ENCODE peak calls at places on chromosomes 12 and 14, in ten cellular contexts. J is ascending aorta, I is natural killer cell, S is hepatocyte, T is breast epithelium, Z is AG09319, X is putamen, D is spleen, V is psoas muscle, A is EL. F is an unnamed sample.
A peak's percentile ranks its signal among the peaks of the same experiment; 100 is the strongest.

GRCh38 chr12:43336962-43337555 is 214.9 kb downstream of the ADAMTS20 start:
- DNase-seq in J (no peak), I (no peak), S (peak; percentile 21), T (no peak), Z (no peak), X (peak; percentile 5), D (no peak), V (no peak), A (peak; percentile 50), F (peak; percentile 7)

GRCh38 chr12:70756791-70757190 is 119.6 kb upstream of the PTPRB start:
- DNase-seq in J (no peak), I (no peak), S (no peak), T (no peak), Z (no peak), X (peak; percentile 19), D (no peak), V (no peak), A (no peak), F (peak; percentile 51)

GRCh38 chr14:25246751-25247150 is 196.8 kb upstream of the STXBP6 start:
- DNase-seq in J (no peak), I (no peak), S (no peak), T (no peak), Z (no peak), X (no peak), D (no peak), V (no peak), A (no peak), F (no peak)

GRCh38 chr12:69580074-69580473 is 5.2 kb upstream of the CCT2 start:
- DNase-seq in J (no peak), I (no peak), S (no peak), T (no peak), Z (no peak), X (no peak), D (no peak), V (no peak), A (no peak), F (no peak)

GRCh38 chr14:21025374-21026151 is 702 bp upstream of the NDRG2 start:
- DNase-seq in J (peak; percentile 81), I (peak; percentile 23), S (peak; percentile 54), T (peak; percentile 63), Z (no peak), X (peak; percentile 92), D (peak; percentile 83), V (peak; percentile 95), A (no peak), F (no peak)

GRCh38 chr14:34258318-34258717 is 203.7 kb downstream of the SPTSSA start:
- DNase-seq in J (no peak), I (no peak), S (peak; percentile 59), T (no peak), Z (no peak), X (no peak), D (no peak), V (no peak), A (no peak), F (no peak)

GRCh38 chr14:69803753-69804152 is 6.7 kb upstream of the SLC10A1 start:
- DNase-seq in J (no peak), I (no peak), S (no peak), T (no peak), Z (no peak), X (no peak), D (no peak), V (no peak), A (no peak), F (no peak)

GRCh38 chr12:49885663-49886461 is 17.8 kb downstream of the FAIM2 start:
- DNase-seq in J (no peak), I (no peak), S (no peak), T (no peak), Z (no peak), X (no peak), D (no peak), V (peak; percentile 12), A (no peak), F (no peak)

GRCh38 chr14:64806862-64807495 is 72.7 kb downstream of the SPTB start:
- DNase-seq in J (no peak), I (no peak), S (no peak), T (no peak), Z (no peak), X (no peak), D (no peak), V (no peak), A (peak; percentile 26), F (no peak)

GRCh38 chr14:54909763-54910162 is 7.1 kb upstream of the GCH1 start:
- DNase-seq in J (no peak), I (no peak), S (no peak), T (no peak), Z (no peak), X (no peak), D (no peak), V (no peak), A (no peak), F (no peak)

GRCh38 chr12:38903596-38903995 is 1.8 kb downstream of the CPNE8 start:
- DNase-seq in J (no peak), I (no peak), S (no peak), T (no peak), Z (no peak), X (no peak), D (no peak), V (no peak), A (no peak), F (no peak)

GRCh38 chr12:10801727-10802126 is 700 bp downstream of the TAS2R7 start:
- DNase-seq in J (no peak), I (no peak), S (no peak), T (no peak), Z (no peak), X (no peak), D (no peak), V (no peak), A (no peak), F (no peak)

GRCh38 chr12:31558521-31558920 is 32.4 kb downstream of the DENND5B start:
- DNase-seq in J (no peak), I (no peak), S (no peak), T (no peak), Z (no peak), X (no peak), D (no peak), V (no peak), A (peak; percentile 47), F (no peak)

GRCh38 chr14:76924363-76925151 is 98.3 kb downstream of the LRRC74A start:
- DNase-seq in J (no peak), I (no peak), S (peak; percentile 77), T (no peak), Z (no peak), X (peak; percentile 73), D (no peak), V (no peak), A (no peak), F (no peak)

GRCh38 chr14:100017578-100017977 is 47.6 kb upstream of the EVL start:
- DNase-seq in J (no peak), I (no peak), S (no peak), T (no peak), Z (no peak), X (no peak), D (no peak), V (no peak), A (peak; percentile 60), F (no peak)

GRCh38 chr14:77601846-77602609 is 14.4 kb downstream of the SPTLC2 start:
- DNase-seq in J (no peak), I (no peak), S (no peak), T (no peak), Z (no peak), X (no peak), D (no peak), V (no peak), A (peak; percentile 43), F (no peak)

GRCh38 chr12:13547283-13547682 is 350.8 kb downstream of the EMP1 start:
- DNase-seq in J (no peak), I (no peak), S (no peak), T (no peak), Z (no peak), X (no peak), D (no peak), V (no peak), A (no peak), F (no peak)

GRCh38 chr14:99127651-99128167 is 144.3 kb downstream of the BCL11B start:
- DNase-seq in J (peak; percentile 63), I (no peak), S (peak; percentile 50), T (no peak), Z (no peak), X (no peak), D (no peak), V (no peak), A (no peak), F (no peak)

GRCh38 chr12:59041241-59042121 is 121.2 kb upstream of the LRIG3 start:
- DNase-seq in J (no peak), I (no peak), S (peak; percentile 28), T (no peak), Z (peak; percentile 65), X (no peak), D (no peak), V (no peak), A (peak; percentile 88), F (no peak)

GRCh38 chr12:66596189-66596588 is 82.7 kb downstream of the GRIP1 start:
- DNase-seq in J (no peak), I (no peak), S (no peak), T (no peak), Z (no peak), X (no peak), D (no peak), V (no peak), A (no peak), F (no peak)

F was measured in small intestine.